ENCODE peak calls at places on chromosome 6, in nine cellular contexts. T, Z, P, C, B, Q, I, S and N are unnamed samples.

GRCh38 chr6:12037803-12038202 is 25.7 kb downstream of the HIVEP1 start:
- DNase-seq in I (no peak), P (no peak), T (no peak), Z (no peak), S (no peak), B (no peak), Q (no peak), C (no peak), N (no peak)

GRCh38 chr6:45717027-45717426 is 298.6 kb downstream of the CLIC5 start:
- DNase-seq in Q (no peak), T (no peak), S (no peak), I (no peak), C (no peak), B (no peak), P (no peak), Z (no peak), N (no peak)

GRCh38 chr6:70380771-70381435 is 32.4 kb upstream of the FAM135A start:
- DNase-seq in I (no peak), B (no peak), Q (no peak), C (no peak), T (no peak), S (no peak), Z (no peak), P (no peak), N (no peak)

GRCh38 chr6:122184260-122184934 is 215.1 kb upstream of the HSF2 start:
- DNase-seq in Q (no peak), S (peak; percentile 41), P (no peak), B (no peak), T (no peak), C (no peak), Z (no peak), I (no peak), N (no peak)

GRCh38 chr6:56714982-56715456 is 72.3 kb upstream of the DST start:
- DNase-seq in S (no peak), Z (no peak), T (no peak), Q (no peak), P (no peak), C (no peak), B (no peak), I (no peak), N (no peak)

GRCh38 chr6:122789862-122790739 is 1.0 kb downstream of the SMPDL3A start:
- DNase-seq in I (peak; percentile 14), Z (no peak), B (peak; percentile 36), C (peak; percentile 22), T (no peak), S (peak; percentile 59), P (no peak), Q (peak; percentile 45), N (no peak)

GRCh38 chr6:90654166-90654565 is 67.3 kb upstream of the MAP3K7 start:
- DNase-seq in P (no peak), C (no peak), B (no peak), Q (no peak), S (no peak), T (no peak), Z (no peak), I (no peak), N (no peak)

GRCh38 chr6:87742106-87742505 is 40.1 kb upstream of the AKIRIN2 start:
- DNase-seq in C (no peak), I (no peak), Z (no peak), P (no peak), B (no peak), T (no peak), Q (peak; percentile 29), S (no peak), N (no peak)

GRCh38 chr6:37021356-37022129 is 16.1 kb downstream of the FGD2 start:
- DNase-seq in T (peak; percentile 58), C (no peak), S (peak; percentile 42), P (no peak), Q (no peak), Z (no peak), I (no peak), B (no peak), N (no peak)

GRCh38 chr6:33575211-33575610 is 4.9 kb downstream of the BAK1 start:
- DNase-seq in Q (no peak), B (no peak), P (no peak), T (no peak), C (no peak), I (no peak), Z (no peak), S (no peak), N (no peak)

GRCh38 chr6:127510876-127511275 is 8.3 kb downstream of the MTCL3 start:
- DNase-seq in P (no peak), Q (no peak), T (no peak), S (no peak), I (no peak), B (no peak), C (no peak), Z (no peak), N (no peak)

GRCh38 chr6:32843321-32843978 is 397 bp downstream of the PSMB8 start:
- DNase-seq in Z (no peak), B (no peak), I (no peak), S (no peak), T (no peak), C (no peak), Q (no peak), P (no peak), N (no peak)

GRCh38 chr6:91198588-91199255 is 611.9 kb upstream of the MAP3K7 start:
- DNase-seq in C (no peak), S (no peak), T (no peak), P (no peak), I (no peak), B (no peak), Z (no peak), Q (no peak), N (no peak)

GRCh38 chr6:25171301-25171700 is 107.9 kb upstream of the CARMIL1 start:
- DNase-seq in Q (no peak), C (no peak), S (no peak), P (no peak), I (no peak), T (no peak), B (no peak), Z (no peak), N (no peak)

GRCh38 chr6:22025468-22026159 is 271.2 kb downstream of the PRL start:
- DNase-seq in C (no peak), I (no peak), T (peak; percentile 35), B (no peak), Z (no peak), S (peak; percentile 35), Q (no peak), P (no peak), N (no peak)

GRCh38 chr6:168355716-168356522 is 36.3 kb upstream of the DACT2 start:
- DNase-seq in I (peak; percentile 57), B (peak; percentile 69), T (peak; percentile 79), C (peak; percentile 41), Q (peak; percentile 29), P (peak; percentile 74), Z (no peak), S (peak; percentile 88), N (no peak)

GRCh38 chr6:145318952-145319351 is 416.4 kb downstream of the EPM2A start:
- DNase-seq in I (no peak), Q (no peak), T (no peak), B (no peak), Z (no peak), S (no peak), C (no peak), P (no peak), N (no peak)

GRCh38 chr6:139291813-139292619 is at the start of gene TXLNB:
- DNase-seq in I (peak; percentile 83), Z (peak; percentile 80), T (peak; percentile 8), S (peak; percentile 60), B (peak; percentile 80), C (peak; percentile 57), P (peak; percentile 95), Q (peak; percentile 80), N (no peak)

GRCh38 chr6:11251553-11252358 is 19.3 kb upstream of the NEDD9 start:
- DNase-seq in B (peak; percentile 65), I (peak; percentile 36), Q (peak; percentile 89), S (peak; percentile 35), C (peak; percentile 77), P (peak; percentile 82), Z (peak; percentile 90), T (no peak), N (no peak)

GRCh38 chr6:116060572-116061283 is at the start of gene FRK:
- DNase-seq in C (peak; percentile 41), P (no peak), S (peak; percentile 78), Q (no peak), Z (peak; percentile 74), T (no peak), I (no peak), B (no peak), N (no peak)
- TF ChIP-seq CTCF in C (peak; percentile 43), P (no peak), S (peak; percentile 47), Q (peak; percentile 9), Z (peak; percentile 53), T (no peak), I (no peak), B (no peak), N (peak; percentile 71)

GRCh38 chr6:104414723-104415122 is 445.0 kb downstream of the HACE1 start:
- DNase-seq in S (no peak), T (no peak), Q (no peak), C (no peak), Z (no peak), I (no peak), B (no peak), P (no peak), N (no peak)

GRCh38 chr6:104407957-104408356 is 451.8 kb downstream of the HACE1 start:
- DNase-seq in B (no peak), I (no peak), P (no peak), C (no peak), Z (no peak), T (no peak), S (no peak), Q (no peak), N (no peak)

GRCh38 chr6:104409913-104410312 is 449.8 kb downstream of the HACE1 start:
- DNase-seq in B (no peak), Q (no peak), S (no peak), I (no peak), Z (no peak), T (no peak), P (no peak), C (no peak), N (no peak)

GRCh38 chr6:104413767-104414166 is 446.0 kb downstream of the HACE1 start:
- DNase-seq in C (no peak), Q (no peak), Z (no peak), P (no peak), S (no peak), B (no peak), T (no peak), I (no peak), N (no peak)

GRCh38 chr6:104411302-104411701 is 448.4 kb downstream of the HACE1 start:
- DNase-seq in S (no peak), Z (no peak), Q (no peak), B (no peak), P (no peak), T (no peak), C (no peak), I (no peak), N (no peak)
- TF ChIP-seq CTCF in S (no peak), Z (no peak), Q (no peak), B (no peak), P (no peak), T (no peak), C (no peak), I (no peak), N (no peak)

GRCh38 chr6:17705778-17706579 is 746 bp downstream of the NUP153 start:
- DNase-seq in Q (peak; percentile 40), C (peak; percentile 51), T (peak; percentile 60), I (peak; percentile 59), Z (peak; percentile 81), B (peak; percentile 63), S (peak; percentile 75), P (peak; percentile 81), N (peak; percentile 93)
- TF ChIP-seq CTCF in Q (no peak), C (no peak), T (no peak), I (no peak), Z (no peak), B (no peak), S (no peak), P (no peak), N (no peak)

GRCh38 chr6:100880901-100881706 is at the start of gene ASCC3:
- DNase-seq in C (peak; percentile 81), Q (peak; percentile 76), P (peak; percentile 95), B (peak; percentile 95), I (peak; percentile 96), S (peak; percentile 96), T (peak; percentile 89), Z (peak; percentile 95), N (peak; percentile 97)
- TF ChIP-seq CTCF in C (no peak), Q (no peak), P (no peak), B (no peak), I (no peak), S (no peak), T (no peak), Z (no peak), N (no peak)